ENCODE peak calls at places on chromosomes 3 and 15, in four cellular contexts. Q, C, F and P are unnamed samples.

GRCh38 chr3:4825572-4826236 is 153.5 kb upstream of the BHLHE40 start:
- DNase-seq in C (peak; percentile 93), F (no peak), Q (no peak), P (peak; percentile 17)

GRCh38 chr3:151305778-151306157 is 10.9 kb downstream of the GPR87 start:
- DNase-seq in C (no peak), F (no peak), Q (no peak), P (no peak)

GRCh38 chr3:195467641-195468390 is 25.0 kb upstream of the ACAP2 start:
- DNase-seq in F (no peak), C (no peak), Q (no peak), P (no peak)

GRCh38 chr3:9416139-9416780 is 18.8 kb downstream of the SETD5 start:
- DNase-seq in Q (no peak), C (no peak), F (no peak), P (no peak)

GRCh38 chr3:55782351-55782750 is 295.2 kb upstream of the WNT5A start:
- DNase-seq in C (no peak), F (no peak), Q (no peak), P (no peak)

GRCh38 chr3:156382458-156383346 is 172.2 kb downstream of the SSR3 start:
- DNase-seq in F (no peak), C (peak; percentile 61), Q (peak; percentile 70), P (peak; percentile 24)

GRCh38 chr3:167609156-167609555 is 44.6 kb downstream of the WDR49 start:
- DNase-seq in F (no peak), C (no peak), Q (no peak), P (no peak)

GRCh38 chr3:121232309-121233225 is 313.2 kb downstream of the POLQ start:
- DNase-seq in F (no peak), C (no peak), Q (no peak), P (no peak)

GRCh38 chr15:71426792-71427191 is 311.5 kb downstream of the THSD4 start:
- DNase-seq in F (no peak), Q (no peak), C (no peak), P (no peak)

GRCh38 chr3:112735927-112736326 is 95.0 kb upstream of the CCDC80 start:
- DNase-seq in Q (no peak), C (no peak), F (no peak), P (no peak)

GRCh38 chr3:135994708-135995335 is 29.3 kb downstream of the PPP2R3A start:
- DNase-seq in Q (no peak), C (peak; percentile 4), F (peak; percentile 24), P (no peak)

GRCh38 chr15:75731248-75732100 is 18.8 kb upstream of the CSPG4 start:
- DNase-seq in F (peak; percentile 56), C (peak; percentile 25), Q (peak; percentile 40), P (no peak)

GRCh38 chr15:77497108-77497737 is 76.5 kb downstream of the HMG20A start:
- DNase-seq in Q (peak; percentile 42), C (no peak), F (peak; percentile 66), P (no peak)

GRCh38 chr15:26867199-26868007 is 541 bp downstream of the GABRA5 start:
- DNase-seq in F (peak; percentile 71), C (no peak), Q (peak; percentile 48), P (no peak)

GRCh38 chr15:73632670-73633058 is 525 bp downstream of the NPTN start:
- DNase-seq in F (no peak), C (no peak), Q (no peak), P (no peak)

GRCh38 chr3:148991219-148992026 is at the start of gene GYG1:
- DNase-seq in Q (peak; percentile 77), C (peak; percentile 85), F (peak; percentile 93), P (peak; percentile 68)

GRCh38 chr15:63288778-63289378 is 11.5 kb downstream of the APH1B start:
- DNase-seq in C (peak; percentile 69), Q (no peak), F (peak; percentile 66), P (peak; percentile 52)

GRCh38 chr3:31724681-31725080 is 192.0 kb downstream of the STT3B start:
- DNase-seq in C (peak; percentile 20), F (peak; percentile 16), Q (no peak), P (no peak)

GRCh38 chr3:172315401-172316091 is 132.7 kb downstream of the GHSR start:
- DNase-seq in Q (no peak), F (no peak), C (peak; percentile 38), P (no peak)

GRCh38 chr15:38145671-38146111 is 106.9 kb upstream of the SPRED1 start:
- DNase-seq in F (no peak), C (no peak), Q (no peak), P (no peak)

GRCh38 chr3:27607370-27607769 is 114.8 kb downstream of the EOMES start:
- DNase-seq in Q (peak; percentile 38), F (no peak), C (no peak), P (no peak)

GRCh38 chr3:130969621-130970020 is 57.0 kb downstream of the ASTE1 start:
- DNase-seq in C (no peak), F (no peak), Q (no peak), P (no peak)

GRCh38 chr15:51625236-51625635 is 2.7 kb upstream of the DMXL2 start:
- DNase-seq in F (no peak), C (no peak), Q (no peak), P (no peak)

GRCh38 chr15:33442449-33442848 is 131.7 kb downstream of the RYR3 start:
- DNase-seq in C (no peak), Q (no peak), F (no peak), P (no peak)

GRCh38 chr15:34109775-34110663 is 8.1 kb downstream of the PGBD4 start:
- DNase-seq in F (peak; percentile 39), C (peak; percentile 60), Q (no peak), P (peak; percentile 45)

GRCh38 chr3:169350228-169350627 is 313.3 kb downstream of the MECOM start:
- DNase-seq in F (no peak), Q (no peak), C (no peak), P (no peak)

GRCh38 chr3:542030-542429 is 345.5 kb downstream of the CHL1 start:
- DNase-seq in F (no peak), C (no peak), Q (no peak), P (no peak)

GRCh38 chr3:152909180-152909883 is 74.4 kb downstream of the P2RY1 start:
- DNase-seq in F (no peak), C (peak; percentile 60), Q (no peak), P (no peak)

GRCh38 chr15:70348581-70349344 is 251.0 kb upstream of the TLE3 start:
- DNase-seq in F (no peak), Q (no peak), C (no peak), P (no peak)

GRCh38 chr15:57732526-57733331 is 26.2 kb downstream of the POLR2M start:
- DNase-seq in F (peak; percentile 51), C (peak; percentile 78), Q (peak; percentile 74), P (peak; percentile 49)

GRCh38 chr3:32366638-32367368 is 24.9 kb upstream of the CMTM7 start:
- DNase-seq in Q (no peak), F (no peak), C (no peak), P (no peak)

GRCh38 chr3:161215186-161215585 is 5.9 kb upstream of the NMD3 start:
- DNase-seq in C (no peak), F (no peak), Q (no peak), P (peak; percentile 58)

GRCh38 chr15:67385971-67386370 is 131.4 kb downstream of the IQCH start:
- DNase-seq in F (no peak), Q (no peak), C (no peak), P (no peak)

GRCh38 chr3:178202199-178202598 is 334.0 kb upstream of the KCNMB2 start:
- DNase-seq in C (no peak), Q (no peak), F (no peak), P (no peak)

GRCh38 chr3:55501905-55502304 is 14.8 kb upstream of the WNT5A start:
- DNase-seq in F (no peak), Q (no peak), C (no peak), P (no peak)

GRCh38 chr15:50003786-50004334 is 115.2 kb downstream of the ATP8B4 start:
- DNase-seq in F (peak; percentile 68), C (peak; percentile 91), Q (peak; percentile 94), P (peak; percentile 78)

GRCh38 chr3:42214064-42214463 is 51.9 kb downstream of the CCK start:
- DNase-seq in F (no peak), C (no peak), Q (no peak), P (no peak)

GRCh38 chr3:32123620-32124019 is 17.2 kb downstream of the GPD1L start:
- DNase-seq in Q (no peak), F (no peak), C (no peak), P (no peak)

GRCh38 chr3:36904641-36905040 is 40.2 kb downstream of the TRANK1 start:
- DNase-seq in F (peak; percentile 34), C (peak; percentile 58), Q (peak; percentile 27), P (peak; percentile 19)

GRCh38 chr15:47718474-47719440 is 1.5 kb downstream of the SEMA6D start:
- DNase-seq in C (no peak), F (peak; percentile 56), Q (no peak), P (no peak)

GRCh38 chr3:174409085-174409743 is 449.9 kb upstream of the NAALADL2 start:
- DNase-seq in C (no peak), F (peak; percentile 12), Q (no peak), P (no peak)
- TF ChIP-seq FOXJ3 in C (no peak), F (no peak), Q (no peak), P (no peak)

GRCh38 chr3:154549391-154549790 is 119.4 kb upstream of the GPR149 start:
- DNase-seq in C (no peak), F (no peak), Q (no peak), P (no peak)

GRCh38 chr3:154552338-154552737 is 122.3 kb upstream of the GPR149 start:
- DNase-seq in F (no peak), Q (no peak), C (peak; percentile 3), P (peak; percentile 6)

GRCh38 chr3:154548341-154548740 is 118.4 kb upstream of the GPR149 start:
- DNase-seq in C (no peak), F (no peak), Q (no peak), P (no peak)
- TF ChIP-seq FOXJ3 in C (no peak), F (no peak), Q (no peak), P (no peak)

DNA sequence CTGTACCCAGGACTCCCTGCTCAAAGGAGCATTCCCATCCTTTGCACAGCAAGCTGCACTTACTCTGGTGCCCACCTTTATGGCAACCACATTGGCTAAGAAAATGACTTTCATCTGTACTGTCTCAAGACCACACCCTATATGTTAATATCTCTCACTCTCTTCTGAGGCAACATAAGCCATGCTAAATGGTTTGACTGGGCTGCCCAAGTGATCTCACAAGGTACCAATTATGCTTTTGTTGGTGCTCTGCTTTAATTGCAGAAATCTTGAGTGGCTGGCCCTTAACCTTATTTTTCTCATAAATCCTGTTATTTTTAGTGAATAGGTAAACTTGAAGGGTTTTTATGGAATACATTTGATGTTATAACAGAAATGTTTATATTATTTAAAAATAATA is 17.7 kb downstream of the RYK start:
- DNase-seq in Q (no peak), C (no peak), F (no peak), P (no peak)
- TF ChIP-seq FOXJ3 in Q (no peak), C (no peak), F (no peak), P (no peak)

DNA sequence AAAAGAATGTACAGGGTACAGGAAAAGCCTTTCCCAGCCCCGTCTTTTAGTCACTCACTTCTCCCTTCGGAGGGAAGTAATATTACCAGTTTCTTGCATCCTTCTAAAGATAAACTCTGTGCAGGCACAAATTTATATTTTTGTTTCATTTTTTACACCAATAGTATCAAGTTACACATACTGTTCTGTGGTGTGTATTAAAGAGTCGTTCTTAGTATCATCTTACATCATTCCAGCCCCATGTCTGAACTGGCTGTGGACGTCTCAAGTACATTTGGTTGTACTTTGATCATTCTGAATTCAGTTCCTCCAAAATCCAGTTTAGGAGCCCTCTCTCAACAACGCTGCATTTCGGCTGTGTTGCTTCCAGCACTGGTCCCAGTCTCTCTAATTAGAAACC is 68.7 kb downstream of the LMLN start:
- DNase-seq in C (peak; percentile 25), Q (no peak), F (no peak), P (no peak)
- TF ChIP-seq FOXJ3 in C (no peak), Q (no peak), F (no peak), P (no peak)